ENCODE peak calls at places on chromosome 21, in four cellular contexts. G is stomach, X is SK-N-SH, P is sigmoid colon. U is an unnamed sample.

GRCh38 chr21:24514081-24514733 is 1093.1 kb downstream of the MRPL39 start:
- DNase-seq in X (peak), G (no peak), P (no peak), U (no peak)

GRCh38 chr21:24045775-24046215 is 1561.5 kb downstream of the MRPL39 start:
- DNase-seq in X (peak), P (peak), G (peak), U (peak)

GRCh38 chr21:44063151-44063912 is 43.9 kb upstream of the PWP2 start:
- DNase-seq in X (no peak), P (no peak), G (no peak), U (no peak)

GRCh38 chr21:18368193-18368592 is 35.4 kb downstream of the TMPRSS15 start:
- DNase-seq in X (no peak), P (no peak), G (no peak), U (no peak)

GRCh38 chr21:37563641-37564340 is 197.2 kb downstream of the DYRK1A start:
- DNase-seq in G (peak), P (peak), X (peak), U (peak)

GRCh38 chr21:31326478-31327247 is 17.4 kb downstream of the TIAM1 start:
- DNase-seq in P (no peak), G (no peak), X (no peak), U (no peak)

GRCh38 chr21:45412909-45413581 is 8.1 kb downstream of the COL18A1 start:
- DNase-seq in X (no peak), G (no peak), P (peak), U (no peak)

GRCh38 chr21:45031231-45032191 is 42.9 kb upstream of the ADARB1 start:
- DNase-seq in G (no peak), P (peak), X (no peak), U (no peak)

GRCh38 chr21:31442339-31442738 is 98.3 kb upstream of the TIAM1 start:
- DNase-seq in X (no peak), G (no peak), P (no peak), U (no peak)

DNA sequence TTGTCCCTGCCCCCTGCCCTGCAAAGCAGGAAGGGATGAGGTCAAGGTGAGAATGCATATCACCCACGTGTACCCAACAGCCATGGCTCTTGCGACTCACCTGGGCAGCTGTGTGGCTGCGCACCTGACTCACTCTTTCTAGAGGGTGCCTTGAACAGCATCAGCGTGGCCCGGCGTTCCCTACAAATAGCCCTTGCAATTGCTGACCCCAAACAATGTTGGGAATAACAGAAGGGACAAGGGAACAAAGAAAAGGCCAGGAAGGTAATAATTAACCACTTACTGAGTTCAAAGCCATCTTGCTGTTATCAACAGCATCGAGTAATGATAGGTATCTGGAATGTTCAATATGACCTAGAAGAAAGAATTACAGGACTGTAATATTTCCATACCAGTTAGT is 10.1 kb downstream of the TMPRSS2 start:
- DNase-seq in P (no peak), X (no peak), G (no peak), U (no peak)
- TF ChIP-seq POLR2AphosphoS5 in P (no peak), X (no peak), G (peak), U (no peak)

GRCh38 chr21:26653431-26653830 is 80.3 kb upstream of the CYYR1 start:
- DNase-seq in X (no peak), P (no peak), G (no peak), U (no peak)
- H3K4me3 ChIP-seq in X (no peak), P (no peak), G (no peak), U (no peak)

DNA sequence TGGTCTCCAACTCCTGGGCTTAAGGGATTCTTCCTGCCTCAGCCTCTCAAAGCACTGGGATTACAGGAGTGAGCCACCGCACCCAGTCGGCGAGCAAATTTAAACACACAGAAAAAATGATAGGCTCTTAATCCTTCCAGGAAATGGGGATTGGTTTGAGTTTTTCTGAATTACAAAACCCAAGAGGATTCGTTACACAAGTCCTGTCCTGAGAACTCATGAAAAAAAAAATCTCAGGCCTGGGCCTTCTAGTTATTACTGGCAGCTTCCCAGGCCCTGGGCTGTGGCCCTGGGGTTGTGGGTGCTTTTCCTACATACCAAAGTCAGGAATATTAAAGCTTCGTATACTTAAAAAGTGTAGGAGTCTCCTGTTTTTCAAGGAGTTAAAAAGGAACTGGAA is 6.2 kb upstream of the IFNGR2 start:
- DNase-seq in X (no peak), G (no peak), P (no peak), U (no peak)
- TF ChIP-seq POLR2AphosphoS5 in X (no peak), G (peak), P (no peak), U (no peak)

GRCh38 chr21:29342394-29342957 is 43.8 kb downstream of the BACH1 start:
- DNase-seq in P (peak), X (peak), G (no peak), U (no peak)
- H3K4me3 ChIP-seq in P (peak), X (peak), G (no peak), U (peak)

GRCh38 chr21:38807987-38808386 is 2.3 kb downstream of the ETS2 start:
- DNase-seq in G (no peak), P (no peak), X (no peak), U (no peak)
- TF ChIP-seq POLR2AphosphoS5 in G (peak), P (no peak), X (no peak), U (no peak)

GRCh38 chr21:39651206-39651605 is 38.5 kb downstream of the B3GALT5 start:
- DNase-seq in G (no peak), X (no peak), P (no peak), U (no peak)
- H3K4me3 ChIP-seq in G (no peak), X (no peak), P (no peak), U (no peak)